ENCODE peak calls at places on chromosome 4, in five cellular contexts. One of them, this sample, is unnamed.

GRCh38 chr4:82643994-82644730 is 82.4 kb upstream of the TMEM150C start:
- DNase-seq in non-pigmented ciliary epithelial cell: no peak
- DNase-seq in GM04503: peak
- DNase-seq in retinal pigment epithelial cell: no peak
- DNase-seq in foreskin keratinocyte: peak
- DNase-seq in this sample: no peak

GRCh38 chr4:162485486-162485885 is 321.7 kb upstream of the FSTL5 start:
- DNase-seq in non-pigmented ciliary epithelial cell: peak
- DNase-seq in GM04503: no peak
- DNase-seq in retinal pigment epithelial cell: peak
- DNase-seq in foreskin keratinocyte: peak
- DNase-seq in this sample: no peak

GRCh38 chr4:143091862-143092261 is 92.9 kb upstream of the USP38 start:
- DNase-seq in non-pigmented ciliary epithelial cell: no peak
- DNase-seq in GM04503: no peak
- DNase-seq in retinal pigment epithelial cell: no peak
- DNase-seq in foreskin keratinocyte: no peak
- DNase-seq in this sample: no peak

GRCh38 chr4:108010167-108010566 is 20.5 kb downstream of the HADH start:
- DNase-seq in non-pigmented ciliary epithelial cell: peak
- DNase-seq in GM04503: peak
- DNase-seq in retinal pigment epithelial cell: no peak
- DNase-seq in foreskin keratinocyte: peak
- DNase-seq in this sample: no peak

GRCh38 chr4:60945641-60946040 is 254.5 kb upstream of the ADGRL3 start:
- DNase-seq in non-pigmented ciliary epithelial cell: no peak
- DNase-seq in GM04503: no peak
- DNase-seq in retinal pigment epithelial cell: no peak
- DNase-seq in foreskin keratinocyte: no peak
- DNase-seq in this sample: no peak

GRCh38 chr4:153486281-153487151 is 20.4 kb downstream of the TMEM131L start:
- DNase-seq in non-pigmented ciliary epithelial cell: peak
- DNase-seq in GM04503: peak
- DNase-seq in retinal pigment epithelial cell: peak
- DNase-seq in foreskin keratinocyte: peak
- DNase-seq in this sample: no peak

GRCh38 chr4:127598656-127599055 is 34.1 kb upstream of the INTU start:
- DNase-seq in non-pigmented ciliary epithelial cell: no peak
- DNase-seq in GM04503: no peak
- DNase-seq in retinal pigment epithelial cell: no peak
- DNase-seq in foreskin keratinocyte: no peak
- DNase-seq in this sample: no peak

GRCh38 chr4:2579910-2580309 is 43.5 kb downstream of the FAM193A start:
- DNase-seq in non-pigmented ciliary epithelial cell: no peak
- DNase-seq in GM04503: no peak
- DNase-seq in retinal pigment epithelial cell: no peak
- DNase-seq in foreskin keratinocyte: no peak
- DNase-seq in this sample: no peak

GRCh38 chr4:87502580-87503238 is 26.5 kb downstream of the SPARCL1 start:
- DNase-seq in non-pigmented ciliary epithelial cell: no peak
- DNase-seq in GM04503: no peak
- DNase-seq in retinal pigment epithelial cell: peak
- DNase-seq in foreskin keratinocyte: peak
- DNase-seq in this sample: no peak

GRCh38 chr4:120844528-120844921 is 78.0 kb downstream of the PRDM5 start:
- DNase-seq in non-pigmented ciliary epithelial cell: no peak
- DNase-seq in GM04503: no peak
- DNase-seq in retinal pigment epithelial cell: no peak
- DNase-seq in foreskin keratinocyte: no peak
- DNase-seq in this sample: no peak

GRCh38 chr4:82705881-82706280 is 92.7 kb downstream of the SCD5 start:
- DNase-seq in non-pigmented ciliary epithelial cell: no peak
- DNase-seq in GM04503: no peak
- DNase-seq in retinal pigment epithelial cell: no peak
- DNase-seq in foreskin keratinocyte: no peak
- DNase-seq in this sample: no peak

GRCh38 chr4:153084939-153085630 is 119.2 kb upstream of the TRIM2 start:
- DNase-seq in non-pigmented ciliary epithelial cell: no peak
- DNase-seq in GM04503: peak
- DNase-seq in retinal pigment epithelial cell: peak
- DNase-seq in foreskin keratinocyte: peak
- DNase-seq in this sample: peak

GRCh38 chr4:84852081-84852480 is 114.4 kb downstream of the WDFY3 start:
- DNase-seq in non-pigmented ciliary epithelial cell: no peak
- DNase-seq in GM04503: no peak
- DNase-seq in retinal pigment epithelial cell: peak
- DNase-seq in foreskin keratinocyte: peak
- DNase-seq in this sample: no peak

GRCh38 chr4:185011408-185011807 is 6.9 kb upstream of the HELT start:
- DNase-seq in non-pigmented ciliary epithelial cell: no peak
- DNase-seq in GM04503: no peak
- DNase-seq in retinal pigment epithelial cell: no peak
- DNase-seq in foreskin keratinocyte: no peak
- DNase-seq in this sample: no peak

GRCh38 chr4:18113710-18114331 is 92.3 kb upstream of the LCORL start:
- DNase-seq in non-pigmented ciliary epithelial cell: no peak
- DNase-seq in GM04503: no peak
- DNase-seq in retinal pigment epithelial cell: no peak
- DNase-seq in foreskin keratinocyte: no peak
- DNase-seq in this sample: no peak

GRCh38 chr4:14404730-14405129 is 597.6 kb upstream of the CPEB2 start:
- DNase-seq in non-pigmented ciliary epithelial cell: no peak
- DNase-seq in GM04503: no peak
- DNase-seq in retinal pigment epithelial cell: no peak
- DNase-seq in foreskin keratinocyte: no peak
- DNase-seq in this sample: no peak

GRCh38 chr4:101594588-101594987 is 195.9 kb upstream of the BANK1 start:
- DNase-seq in non-pigmented ciliary epithelial cell: no peak
- DNase-seq in GM04503: no peak
- DNase-seq in retinal pigment epithelial cell: no peak
- DNase-seq in foreskin keratinocyte: no peak
- DNase-seq in this sample: no peak

GRCh38 chr4:41418444-41418843 is 119.5 kb upstream of the LIMCH1 start:
- DNase-seq in non-pigmented ciliary epithelial cell: peak
- DNase-seq in GM04503: peak
- DNase-seq in retinal pigment epithelial cell: peak
- DNase-seq in foreskin keratinocyte: no peak
- DNase-seq in this sample: no peak

GRCh38 chr4:3451956-3452355 is 10.2 kb downstream of the HGFAC start:
- DNase-seq in non-pigmented ciliary epithelial cell: peak
- DNase-seq in GM04503: peak
- DNase-seq in retinal pigment epithelial cell: peak
- DNase-seq in foreskin keratinocyte: peak
- DNase-seq in this sample: no peak

GRCh38 chr4:128796934-128797333 is 12.6 kb upstream of the JADE1 start:
- DNase-seq in non-pigmented ciliary epithelial cell: no peak
- DNase-seq in GM04503: no peak
- DNase-seq in retinal pigment epithelial cell: peak
- DNase-seq in foreskin keratinocyte: peak
- DNase-seq in this sample: no peak

GRCh38 chr4:121041307-121042090 is 30.8 kb downstream of the NDNF start:
- DNase-seq in non-pigmented ciliary epithelial cell: no peak
- DNase-seq in GM04503: no peak
- DNase-seq in retinal pigment epithelial cell: no peak
- DNase-seq in foreskin keratinocyte: peak
- DNase-seq in this sample: no peak

GRCh38 chr4:5220028-5220427 is 168.7 kb downstream of the STK32B start:
- DNase-seq in non-pigmented ciliary epithelial cell: no peak
- DNase-seq in GM04503: no peak
- DNase-seq in retinal pigment epithelial cell: no peak
- DNase-seq in foreskin keratinocyte: peak
- DNase-seq in this sample: no peak

GRCh38 chr4:80452768-80453167 is 117.2 kb downstream of the CFAP299 start:
- DNase-seq in non-pigmented ciliary epithelial cell: no peak
- DNase-seq in GM04503: no peak
- DNase-seq in retinal pigment epithelial cell: no peak
- DNase-seq in foreskin keratinocyte: no peak
- DNase-seq in this sample: no peak

GRCh38 chr4:6047130-6047673 is 29.0 kb upstream of the C4orf50 start:
- DNase-seq in non-pigmented ciliary epithelial cell: no peak
- DNase-seq in GM04503: no peak
- DNase-seq in retinal pigment epithelial cell: no peak
- DNase-seq in foreskin keratinocyte: no peak
- DNase-seq in this sample: no peak

GRCh38 chr4:9971711-9972110 is 49.6 kb downstream of the SLC2A9 start:
- DNase-seq in non-pigmented ciliary epithelial cell: no peak
- DNase-seq in GM04503: no peak
- DNase-seq in retinal pigment epithelial cell: no peak
- DNase-seq in foreskin keratinocyte: no peak
- DNase-seq in this sample: no peak

GRCh38 chr4:6926681-6927478 is 17.3 kb downstream of the TBC1D14 start:
- DNase-seq in non-pigmented ciliary epithelial cell: no peak
- DNase-seq in GM04503: no peak
- DNase-seq in retinal pigment epithelial cell: peak
- DNase-seq in foreskin keratinocyte: no peak
- DNase-seq in this sample: no peak